ENCODE peak calls at places on chromosome 15, in nine cellular contexts. Y, Z, A, C, H, G, E, V and S are unnamed samples.

GRCh38 chr15:63038926-63039673 is 3.4 kb upstream of the TPM1 start:
- DNase-seq in G (no peak), V (no peak), C (no peak), Z (no peak), A (no peak), Y (no peak), H (peak), E (peak), S (no peak)

GRCh38 chr15:60905587-60905986 is 323.5 kb downstream of the RORA start:
- DNase-seq in G (no peak), E (no peak), Z (no peak), A (no peak), H (no peak), C (no peak), V (peak), Y (peak), S (no peak)

GRCh38 chr15:92527197-92527596 is 128.4 kb downstream of the FAM174B start:
- DNase-seq in Y (no peak), A (no peak), H (no peak), Z (no peak), C (peak), G (no peak), E (no peak), V (no peak), S (no peak)

GRCh38 chr15:100731259-100732156 is 129.1 kb downstream of the ASB7 start:
- DNase-seq in Z (no peak), E (no peak), H (peak), Y (no peak), A (no peak), C (no peak), G (no peak), V (no peak), S (no peak)

GRCh38 chr15:47439870-47440155 is 277.5 kb upstream of the SEMA6D start:
- DNase-seq in G (no peak), V (no peak), C (no peak), H (no peak), Z (no peak), A (no peak), E (peak), Y (no peak), S (no peak)

GRCh38 chr15:90617668-90618097 is 88.0 kb downstream of the CRTC3 start:
- DNase-seq in H (no peak), G (no peak), C (no peak), E (no peak), Z (no peak), Y (peak), V (no peak), A (no peak), S (no peak)

GRCh38 chr15:32718082-32718821 is 448 bp downstream of the GREM1 start:
- DNase-seq in E (no peak), Z (no peak), G (no peak), V (peak), A (peak), H (peak), C (no peak), Y (peak), S (peak)

GRCh38 chr15:79282371-79283251 is at the start of gene ANKRD34C:
- DNase-seq in E (no peak), G (no peak), Y (peak), Z (no peak), C (no peak), H (no peak), A (no peak), V (no peak), S (peak)

GRCh38 chr15:45026646-45027045 is 3.7 kb downstream of the SORD start:
- DNase-seq in V (no peak), A (no peak), C (no peak), H (no peak), G (no peak), Y (no peak), E (no peak), Z (no peak), S (no peak)

GRCh38 chr15:71424765-71425164 is 309.5 kb downstream of the THSD4 start:
- DNase-seq in V (no peak), H (peak), A (no peak), C (no peak), G (no peak), E (no peak), Y (no peak), Z (no peak), S (no peak)

GRCh38 chr15:60423540-60423939 is 25.8 kb upstream of the ANXA2 start:
- DNase-seq in H (no peak), A (no peak), E (peak), C (no peak), Y (peak), V (no peak), Z (no peak), G (no peak), S (no peak)

GRCh38 chr15:96334705-96335428 is 4.4 kb downstream of the NR2F2 start:
- DNase-seq in V (no peak), A (no peak), C (no peak), Z (no peak), H (peak), G (no peak), E (no peak), Y (peak), S (peak)

GRCh38 chr15:64344651-64345262 is 11.2 kb downstream of the CSNK1G1 start:
- DNase-seq in Z (no peak), E (peak), A (no peak), G (no peak), V (no peak), C (no peak), H (peak), Y (no peak), S (no peak)

GRCh38 chr15:59798605-59798917 is 109.4 kb upstream of the BNIP2 start:
- DNase-seq in Y (no peak), Z (no peak), V (no peak), E (no peak), A (no peak), C (no peak), G (no peak), H (no peak), S (no peak)

GRCh38 chr15:24956131-24956838 is 1.5 kb downstream of the SNRPN start:
- DNase-seq in V (peak), H (peak), A (peak), Z (peak), G (no peak), E (peak), Y (peak), C (peak), S (peak)

GRCh38 chr15:72554471-72555425 is 80.6 kb downstream of the ARIH1 start:
- DNase-seq in A (no peak), V (peak), Z (no peak), H (peak), C (no peak), E (peak), G (no peak), Y (no peak), S (no peak)

GRCh38 chr15:51079226-51079625 is 15.5 kb downstream of the TNFAIP8L3 start:
- DNase-seq in A (no peak), C (no peak), Y (no peak), G (no peak), V (no peak), Z (no peak), H (no peak), E (no peak), S (no peak)

GRCh38 chr15:51736069-51736468 is 1.4 kb downstream of the LYSMD2 start:
- DNase-seq in A (no peak), C (no peak), E (no peak), V (peak), Z (no peak), G (no peak), Y (no peak), H (no peak), S (no peak)

GRCh38 chr15:55267401-55268053 is 22.1 kb downstream of the RAB27A start:
- DNase-seq in Z (no peak), V (peak), E (peak), G (no peak), C (no peak), H (no peak), Y (no peak), A (no peak), S (no peak)

GRCh38 chr15:89121414-89121813 is 33.2 kb downstream of the ABHD2 start:
- DNase-seq in G (no peak), C (no peak), E (no peak), H (no peak), A (no peak), V (no peak), Y (no peak), Z (no peak), S (no peak)

GRCh38 chr15:82909080-82909815 is 43.3 kb downstream of the HOMER2 start:
- DNase-seq in A (no peak), G (no peak), Z (no peak), E (no peak), V (no peak), C (no peak), Y (no peak), H (no peak), S (no peak)

GRCh38 chr15:83204697-83205096 is 2.9 kb downstream of the HDGFL3 start:
- DNase-seq in V (no peak), E (no peak), Z (no peak), Y (peak), A (no peak), H (peak), G (no peak), C (no peak), S (no peak)

GRCh38 chr15:58684751-58685150 is 64.8 kb downstream of the ADAM10 start:
- DNase-seq in A (no peak), Y (no peak), G (no peak), C (no peak), Z (no peak), H (no peak), E (peak), V (no peak), S (no peak)

GRCh38 chr15:31427411-31427810 is 100.8 kb downstream of the KLF13 start:
- DNase-seq in G (no peak), H (no peak), E (peak), C (no peak), A (no peak), V (no peak), Y (no peak), Z (no peak), S (no peak)

GRCh38 chr15:58510715-58511465 is 79.1 kb downstream of the LIPC start:
- DNase-seq in E (peak), G (no peak), V (no peak), A (no peak), C (no peak), H (no peak), Z (no peak), Y (no peak), S (no peak)

GRCh38 chr15:32682569-32682968 is 35.2 kb upstream of the GREM1 start:
- DNase-seq in A (no peak), H (peak), C (no peak), G (no peak), E (peak), Y (no peak), Z (no peak), V (no peak), S (no peak)

GRCh38 chr15:25716414-25717102 is 146.6 kb downstream of the ATP10A start:
- DNase-seq in E (no peak), A (no peak), V (no peak), G (no peak), Z (no peak), Y (no peak), C (no peak), H (peak), S (no peak)

GRCh38 chr15:70569139-70569717 is 194.1 kb downstream of the UACA start:
- DNase-seq in Y (peak), G (no peak), C (peak), A (no peak), Z (no peak), V (no peak), E (peak), H (peak), S (no peak)

GRCh38 chr15:52780172-52780980 is 9.8 kb downstream of the ONECUT1 start:
- DNase-seq in Y (peak), E (peak), A (peak), C (peak), V (peak), G (peak), H (peak), Z (no peak), S (peak)

GRCh38 chr15:101213570-101213969 is 38.3 kb downstream of the CHSY1 start:
- DNase-seq in H (no peak), Z (no peak), G (no peak), E (no peak), A (no peak), Y (no peak), V (no peak), C (no peak), S (no peak)

GRCh38 chr15:78943692-78944091 is 1.2 kb downstream of the CTSH start:
- DNase-seq in C (no peak), Y (peak), A (no peak), Z (no peak), E (peak), H (peak), G (no peak), V (no peak), S (no peak)

DNA sequence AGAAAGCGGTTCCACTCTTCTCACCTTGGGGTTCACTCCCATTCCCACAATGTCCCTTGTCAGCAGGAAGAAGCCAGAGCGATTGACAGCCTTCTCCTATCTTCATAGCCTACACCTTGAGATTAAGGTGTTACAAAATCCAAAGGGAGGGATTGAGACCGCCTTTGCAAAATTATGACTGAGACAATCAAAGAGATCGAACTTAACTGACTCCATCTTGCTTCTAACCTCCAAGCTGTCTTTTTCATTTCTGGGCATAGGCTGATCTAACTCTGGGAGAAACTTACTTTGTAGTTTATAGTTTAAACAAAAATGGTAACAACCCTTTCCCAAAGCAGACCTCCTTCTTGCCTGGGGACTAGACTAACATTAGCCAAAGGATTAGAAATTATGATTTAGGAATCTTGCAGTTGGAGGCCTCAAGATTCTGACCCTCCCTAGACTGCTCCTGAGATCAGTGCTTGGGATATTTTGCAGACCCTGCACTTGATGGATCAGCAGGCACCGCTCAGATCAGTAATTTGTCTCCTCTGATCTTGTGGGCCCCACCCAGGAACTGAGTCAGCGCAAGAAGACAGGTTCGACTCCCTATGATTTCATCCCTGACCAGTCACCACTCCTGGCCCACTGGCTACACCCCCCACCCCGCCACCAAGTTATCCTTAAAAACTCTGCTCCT is 40.0 kb downstream of the PAQR5 start:
- DNase-seq in V (no peak), E (peak), H (peak), G (no peak), Z (no peak), Y (no peak), C (no peak), A (no peak), S (no peak)
- TF ChIP-seq CTCF in V (no peak), E (no peak), H (no peak), G (no peak), Z (no peak), Y (no peak), C (no peak), A (no peak), S (no peak)

GRCh38 chr15:94576889-94577533 is 345.6 kb downstream of the MCTP2 start:
- DNase-seq in Z (no peak), V (peak), C (peak), H (peak), G (no peak), A (peak), Y (peak), E (no peak), S (peak)
- TF ChIP-seq CTCF in Z (peak), V (peak), C (peak), H (no peak), G (peak), A (peak), Y (peak), E (no peak), S (peak)

DNA sequence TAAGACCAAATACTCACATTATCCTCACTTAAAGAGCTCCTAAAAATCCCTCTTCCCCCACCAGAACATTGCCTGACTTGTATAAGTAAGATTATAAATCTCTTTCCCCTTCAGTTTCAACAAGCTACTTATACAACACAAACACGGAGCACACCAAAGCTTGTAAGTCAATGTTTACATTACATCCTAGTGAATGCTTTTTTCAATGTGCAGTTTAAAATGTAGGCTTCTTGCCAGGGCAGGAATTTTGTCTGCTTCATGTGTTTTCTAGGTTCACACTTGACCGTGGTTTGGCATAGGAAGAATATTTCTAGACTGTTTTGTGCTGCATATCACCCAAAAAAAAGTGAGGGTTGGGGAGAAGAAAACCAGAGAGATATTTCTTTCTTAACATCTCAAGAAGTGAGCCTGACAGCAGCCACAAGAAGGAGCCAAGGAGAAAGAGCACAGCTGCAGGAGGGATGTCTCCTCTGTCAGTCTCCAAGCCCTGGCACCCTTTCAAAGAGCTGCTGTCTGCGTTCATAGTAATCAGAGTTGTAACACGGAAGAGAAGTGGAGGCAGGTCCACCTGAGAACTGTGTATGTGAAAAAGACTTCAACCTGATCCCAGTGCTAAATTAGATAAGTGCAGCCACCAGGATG is 255.8 kb downstream of the MEIS2 start:
- DNase-seq in C (no peak), E (peak), V (no peak), A (no peak), G (no peak), Z (no peak), Y (peak), H (no peak), S (no peak)
- TF ChIP-seq CTCF in C (no peak), E (no peak), V (no peak), A (no peak), G (no peak), Z (no peak), Y (peak), H (no peak), S (no peak)

DNA sequence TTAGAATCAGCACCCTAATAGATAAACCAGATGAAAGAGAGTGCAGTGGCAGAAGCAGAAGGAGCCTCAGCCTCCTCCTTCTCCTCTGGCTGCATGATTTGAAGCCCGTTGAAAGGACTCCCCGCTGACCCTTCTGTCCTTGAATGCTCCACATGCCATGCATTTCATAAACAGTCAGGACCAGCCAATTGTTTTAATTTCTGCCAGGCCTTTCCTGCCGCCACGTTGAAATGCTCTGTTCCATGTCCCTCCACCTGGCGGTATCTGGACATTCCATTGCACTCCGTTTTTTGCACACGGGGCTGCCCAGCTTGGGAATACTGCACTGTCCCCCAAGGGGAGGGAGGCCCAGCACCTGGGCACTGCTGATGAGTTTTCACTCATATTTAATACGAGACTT is 35.2 kb upstream of the GLCE start:
- DNase-seq in V (no peak), C (no peak), A (no peak), Y (peak), Z (no peak), E (no peak), G (no peak), H (no peak), S (no peak)
- TF ChIP-seq CTCF in V (no peak), C (no peak), A (no peak), Y (no peak), Z (no peak), E (no peak), G (no peak), H (no peak), S (no peak)

GRCh38 chr15:67033521-67033920 is 31.9 kb upstream of the SMAD3 start:
- DNase-seq in Y (peak), H (no peak), E (no peak), C (peak), V (no peak), A (no peak), Z (no peak), G (no peak), S (no peak)
- TF ChIP-seq CTCF in Y (peak), H (no peak), E (no peak), C (peak), V (no peak), A (no peak), Z (no peak), G (no peak), S (peak)

GRCh38 chr15:68552773-68553172 is 26.0 kb upstream of the CORO2B start:
- DNase-seq in Z (peak), Y (no peak), H (no peak), A (no peak), E (no peak), C (no peak), G (no peak), V (no peak), S (no peak)

GRCh38 chr15:68555348-68556037 is 23.3 kb upstream of the CORO2B start:
- DNase-seq in V (no peak), E (no peak), H (no peak), A (no peak), Z (peak), Y (no peak), G (no peak), C (no peak), S (no peak)

GRCh38 chr15:68553594-68553993 is 25.2 kb upstream of the CORO2B start:
- DNase-seq in H (no peak), Z (no peak), A (no peak), Y (no peak), C (no peak), V (no peak), G (no peak), E (no peak), S (no peak)

GRCh38 chr15:68554716-68555347 is 24.0 kb upstream of the CORO2B start:
- DNase-seq in E (no peak), G (no peak), C (no peak), V (no peak), H (no peak), Z (peak), A (no peak), Y (no peak), S (no peak)

DNA sequence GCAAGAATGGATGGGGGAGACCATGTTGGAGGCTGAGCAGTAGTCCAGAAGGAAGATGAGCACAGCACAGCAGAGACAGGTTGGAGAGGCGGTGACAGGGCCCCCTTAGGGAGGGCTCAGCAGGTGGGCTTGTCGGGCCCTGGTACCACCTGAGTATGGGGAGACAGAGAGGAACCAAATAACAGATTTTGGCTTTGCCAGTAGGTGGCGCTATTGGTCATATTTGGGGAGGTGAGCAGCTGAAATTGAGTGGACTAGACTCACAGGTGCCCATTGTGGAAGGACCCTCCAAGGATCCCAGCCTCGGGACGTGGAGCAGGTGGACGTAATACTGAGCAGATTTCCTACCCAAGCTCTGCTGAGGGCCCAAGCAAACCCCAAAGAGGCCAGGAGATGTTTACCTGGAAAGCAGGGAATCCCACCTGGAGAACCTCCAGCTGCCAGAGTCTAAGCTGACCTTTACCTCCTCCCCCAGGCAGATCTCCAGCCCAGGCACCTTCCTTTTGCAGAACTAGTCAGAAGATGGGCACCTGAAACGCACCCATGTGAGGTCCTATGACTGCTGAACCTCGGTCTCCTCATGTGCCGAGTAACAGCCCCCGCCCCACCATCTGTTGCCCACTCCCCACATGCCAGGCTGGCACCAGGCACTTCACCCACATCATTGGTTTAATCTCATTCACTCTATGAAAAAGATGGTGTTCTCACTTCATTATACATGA is 24.6 kb upstream of the CORO2B start:
- DNase-seq in Z (peak), E (peak), C (peak), V (peak), G (peak), H (no peak), A (peak), Y (peak), S (peak)
- TF ChIP-seq CTCF in Z (peak), E (peak), C (peak), V (peak), G (peak), H (peak), A (peak), Y (peak), S (peak)